ENCODE peak calls at places on chromosomes 7 and 10, in ten cellular contexts. O is GM19239; F is cardiac fibroblast; M is EL; V is renal cortical epithelial cell; A is frontal cortex; C is hippocampal formation; P is mammary epithelial cell; L is stimulated activated CD4-positive, alpha-beta T cell treated with anti-CD3 and anti-CD28 coated beads, Interleukin-1b, Interleukin-23, amount 100 ng/mL, for 1 hour; T is GM06990. D is an unnamed sample.

GRCh38 chr10:121179006-121179405 is 327.8 kb downstream of the WDR11 start:
- DNase-seq in O (no peak), F (no peak), M (no peak), V (no peak), A (no peak), C (no peak), P (peak; percentile 63), L (no peak), T (no peak), D (no peak)

GRCh38 chr7:158740013-158740656 is 35.5 kb upstream of the NCAPG2 start:
- DNase-seq in O (no peak), F (peak; percentile 94), M (peak; percentile 82), V (peak; percentile 80), A (no peak), C (no peak), P (peak; percentile 39), L (no peak), T (no peak), D (no peak)

GRCh38 chr7:44581426-44581906 is 565 bp downstream of the TMED4 start:
- DNase-seq in O (no peak), F (peak; percentile 29), M (peak; percentile 9), V (peak; percentile 19), A (no peak), C (no peak), P (peak; percentile 41), L (no peak), T (no peak), D (no peak)

GRCh38 chr7:64888901-64889685 is 14.0 kb upstream of the ZNF273 start:
- DNase-seq in O (no peak), F (peak; percentile 21), M (peak; percentile 24), V (no peak), A (peak; percentile 37), C (peak; percentile 17), P (no peak), L (no peak), T (no peak), D (no peak)

GRCh38 chr7:67937717-67938191 is 941.1 kb downstream of the TYW1 start:
- DNase-seq in O (no peak), F (peak; percentile 38), M (no peak), V (peak; percentile 73), A (peak; percentile 19), C (no peak), P (peak; percentile 18), L (no peak), T (no peak), D (peak; percentile 23)

GRCh38 chr10:78798976-78799730 is 269.6 kb upstream of the ZMIZ1 start:
- DNase-seq in O (no peak), F (peak; percentile 9), M (no peak), V (no peak), A (no peak), C (no peak), P (no peak), L (no peak), T (no peak), D (no peak)

GRCh38 chr7:79137942-79138341 is 315.5 kb downstream of the MAGI2 start:
- DNase-seq in O (no peak), F (peak; percentile 71), M (peak; percentile 88), V (no peak), A (no peak), C (no peak), P (no peak), L (no peak), T (no peak), D (no peak)

GRCh38 chr7:123666492-123666891 is 10.8 kb downstream of the LMOD2 start:
- DNase-seq in O (no peak), F (no peak), M (no peak), V (no peak), A (no peak), C (no peak), P (peak; percentile 55), L (no peak), T (no peak), D (no peak)

GRCh38 chr7:150569245-150569644 is 2.1 kb downstream of the GIMAP4 start:
- DNase-seq in O (no peak), F (no peak), M (no peak), V (no peak), A (no peak), C (no peak), P (no peak), L (no peak), T (no peak), D (no peak)

GRCh38 chr10:8640878-8641277 is 586.4 kb downstream of the GATA3 start:
- DNase-seq in O (no peak), F (no peak), M (no peak), V (no peak), A (no peak), C (no peak), P (no peak), L (no peak), T (no peak), D (no peak)

GRCh38 chr10:71347587-71348395 is 28.7 kb downstream of the SLC29A3 start:
- DNase-seq in O (no peak), F (no peak), M (no peak), V (no peak), A (no peak), C (no peak), P (no peak), L (no peak), T (no peak), D (no peak)

GRCh38 chr7:78704504-78704903 is 749.0 kb downstream of the MAGI2 start:
- DNase-seq in O (no peak), F (no peak), M (no peak), V (no peak), A (no peak), C (no peak), P (no peak), L (no peak), T (no peak), D (no peak)

GRCh38 chr7:44222074-44222473 is 21.3 kb downstream of the YKT6 start:
- DNase-seq in O (no peak), F (no peak), M (no peak), V (no peak), A (no peak), C (no peak), P (no peak), L (no peak), T (no peak), D (no peak)

GRCh38 chr7:105690286-105690915 is 109.1 kb upstream of the EFCAB10 start:
- DNase-seq in O (no peak), F (no peak), M (peak; percentile 61), V (no peak), A (no peak), C (no peak), P (no peak), L (no peak), T (no peak), D (no peak)

GRCh38 chr7:82985144-82985802 is 177.4 kb downstream of the PCLO start:
- DNase-seq in O (no peak), F (no peak), M (no peak), V (peak; percentile 7), A (no peak), C (no peak), P (peak; percentile 16), L (no peak), T (no peak), D (no peak)

GRCh38 chr7:54879776-54880175 is 120.8 kb upstream of the SEC61G start:
- DNase-seq in O (no peak), F (no peak), M (no peak), V (peak; percentile 89), A (no peak), C (no peak), P (no peak), L (no peak), T (no peak), D (no peak)

GRCh38 chr7:49386792-49387191 is 386.6 kb upstream of the VWC2 start:
- DNase-seq in O (no peak), F (no peak), M (no peak), V (no peak), A (no peak), C (no peak), P (no peak), L (no peak), T (no peak), D (no peak)

GRCh38 chr7:96675548-96675947 is 34.1 kb downstream of the SEM1 start:
- DNase-seq in O (no peak), F (peak; percentile 15), M (no peak), V (no peak), A (no peak), C (no peak), P (no peak), L (no peak), T (no peak), D (no peak)

GRCh38 chr10:120975072-120975910 is 124.1 kb downstream of the WDR11 start:
- DNase-seq in O (no peak), F (no peak), M (no peak), V (no peak), A (no peak), C (no peak), P (no peak), L (no peak), T (no peak), D (no peak)

GRCh38 chr7:124101173-124101768 is 68.4 kb upstream of the TMEM229A start:
- DNase-seq in O (no peak), F (peak; percentile 30), M (peak; percentile 8), V (peak; percentile 2), A (peak; percentile 8), C (no peak), P (no peak), L (no peak), T (no peak), D (no peak)

GRCh38 chr7:47480576-47481538 is 101.1 kb downstream of the TNS3 start:
- DNase-seq in O (no peak), F (no peak), M (no peak), V (no peak), A (no peak), C (no peak), P (no peak), L (no peak), T (peak; percentile 66), D (no peak)

GRCh38 chr7:39637963-39638485 is 14.7 kb downstream of the RALA start:
- DNase-seq in O (no peak), F (no peak), M (no peak), V (no peak), A (no peak), C (no peak), P (no peak), L (no peak), T (no peak), D (no peak)

GRCh38 chr7:37901890-37902524 is 14.6 kb downstream of the SFRP4 start:
- DNase-seq in O (no peak), F (peak; percentile 76), M (peak; percentile 43), V (peak; percentile 64), A (no peak), C (no peak), P (peak; percentile 29), L (no peak), T (no peak), D (no peak)

GRCh38 chr7:108235451-108236061 is 105.4 kb upstream of the LAMB4 start:
- DNase-seq in O (no peak), F (peak; percentile 62), M (peak; percentile 38), V (peak; percentile 63), A (no peak), C (no peak), P (no peak), L (no peak), T (no peak), D (no peak)

D was measured in occipital lobe.